ENCODE peak calls at places on chromosome 6, in six cellular contexts. W is MM.1S, P is omental fat pad, I is A549, V is HFF-Myc, Y is cardiac fibroblast. T is an unnamed sample.

GRCh38 chr6:146127447-146128215 is 98.8 kb downstream of the GRM1 start:
- DNase-seq in V (no peak), I (no peak), P (no peak), Y (no peak), W (no peak), T (no peak)

GRCh38 chr6:145310116-145310515 is 425.2 kb downstream of the EPM2A start:
- DNase-seq in Y (peak), I (no peak), V (no peak), P (no peak), W (no peak), T (no peak)

GRCh38 chr6:144033816-144034540 is 25.9 kb upstream of the PLAGL1 start:
- DNase-seq in Y (peak), I (no peak), V (peak), P (no peak), W (no peak), T (no peak)

GRCh38 chr6:626236-626635 is 30.7 kb downstream of the HUS1B start:
- DNase-seq in W (no peak), Y (no peak), V (no peak), I (no peak), P (no peak), T (no peak)

GRCh38 chr6:2579789-2580570 is 170.7 kb downstream of the MYLK4 start:
- DNase-seq in V (no peak), Y (peak), W (no peak), P (no peak), I (no peak), T (no peak)

GRCh38 chr6:91575032-91575431 is 988.2 kb upstream of the MAP3K7 start:
- DNase-seq in Y (no peak), V (no peak), W (no peak), I (no peak), P (no peak), T (peak)

GRCh38 chr6:38261626-38262025 is 378.1 kb downstream of the BTBD9 start:
- DNase-seq in P (no peak), W (no peak), Y (no peak), V (no peak), I (no peak), T (no peak)

GRCh38 chr6:743320-744096 is 50.6 kb upstream of the EXOC2 start:
- DNase-seq in W (no peak), Y (no peak), V (no peak), I (no peak), P (no peak), T (no peak)

GRCh38 chr6:30626484-30627366 is at the start of gene ATAT1:
- DNase-seq in P (peak), V (no peak), I (peak), Y (peak), W (peak), T (peak)
- TF ChIP-seq CTCF in P (no peak), V (peak), I (peak), Y (peak), W (peak), T (peak)

DNA sequence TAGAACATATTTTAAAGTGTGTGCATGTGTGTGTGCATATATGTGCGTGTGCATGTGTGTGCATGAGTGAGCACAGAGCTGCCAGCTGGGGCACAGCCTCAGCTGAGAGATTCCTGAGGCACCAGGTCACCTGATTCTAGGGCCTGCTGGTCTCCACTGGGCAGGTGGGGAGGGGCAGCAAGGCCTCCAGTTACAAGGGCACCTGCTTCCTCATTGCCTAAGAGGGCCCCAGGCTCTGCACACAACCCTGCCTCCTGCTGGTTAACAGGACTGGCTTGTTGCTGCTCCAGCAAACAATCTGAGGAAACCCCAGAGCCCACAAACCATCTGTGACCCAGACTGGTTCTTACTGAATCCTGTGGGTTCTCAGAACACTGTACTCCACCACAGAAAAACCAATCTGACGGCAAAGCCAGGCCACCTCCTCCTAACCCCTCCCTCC is 22.9 kb upstream of the UBE2J1 start:
- DNase-seq in V (no peak), W (peak), P (no peak), I (no peak), Y (no peak), T (peak)
- TF ChIP-seq CTCF in V (peak), W (peak), P (no peak), I (no peak), Y (peak), T (peak)

GRCh38 chr6:26258199-26258977 is 106.6 kb upstream of the BTN3A2 start:
- DNase-seq in W (no peak), V (no peak), I (no peak), P (no peak), Y (no peak), T (no peak)
- TF ChIP-seq CTCF in W (peak), V (peak), I (no peak), P (no peak), Y (peak), T (peak)

GRCh38 chr6:31827286-31828079 is at the start of gene HSPA1B:
- DNase-seq in W (peak), V (peak), Y (peak), I (peak), P (peak), T (peak)
- TF ChIP-seq CTCF in W (no peak), V (no peak), Y (no peak), I (no peak), P (no peak), T (no peak)

GRCh38 chr6:32252326-32253009 is 28.6 kb upstream of the NOTCH4 start:
- DNase-seq in Y (no peak), V (no peak), I (no peak), P (no peak), W (peak), T (peak)

GRCh38 chr6:32254761-32255211 is 30.9 kb upstream of the NOTCH4 start:
- DNase-seq in Y (no peak), I (peak), V (no peak), W (no peak), P (no peak), T (no peak)

DNA sequence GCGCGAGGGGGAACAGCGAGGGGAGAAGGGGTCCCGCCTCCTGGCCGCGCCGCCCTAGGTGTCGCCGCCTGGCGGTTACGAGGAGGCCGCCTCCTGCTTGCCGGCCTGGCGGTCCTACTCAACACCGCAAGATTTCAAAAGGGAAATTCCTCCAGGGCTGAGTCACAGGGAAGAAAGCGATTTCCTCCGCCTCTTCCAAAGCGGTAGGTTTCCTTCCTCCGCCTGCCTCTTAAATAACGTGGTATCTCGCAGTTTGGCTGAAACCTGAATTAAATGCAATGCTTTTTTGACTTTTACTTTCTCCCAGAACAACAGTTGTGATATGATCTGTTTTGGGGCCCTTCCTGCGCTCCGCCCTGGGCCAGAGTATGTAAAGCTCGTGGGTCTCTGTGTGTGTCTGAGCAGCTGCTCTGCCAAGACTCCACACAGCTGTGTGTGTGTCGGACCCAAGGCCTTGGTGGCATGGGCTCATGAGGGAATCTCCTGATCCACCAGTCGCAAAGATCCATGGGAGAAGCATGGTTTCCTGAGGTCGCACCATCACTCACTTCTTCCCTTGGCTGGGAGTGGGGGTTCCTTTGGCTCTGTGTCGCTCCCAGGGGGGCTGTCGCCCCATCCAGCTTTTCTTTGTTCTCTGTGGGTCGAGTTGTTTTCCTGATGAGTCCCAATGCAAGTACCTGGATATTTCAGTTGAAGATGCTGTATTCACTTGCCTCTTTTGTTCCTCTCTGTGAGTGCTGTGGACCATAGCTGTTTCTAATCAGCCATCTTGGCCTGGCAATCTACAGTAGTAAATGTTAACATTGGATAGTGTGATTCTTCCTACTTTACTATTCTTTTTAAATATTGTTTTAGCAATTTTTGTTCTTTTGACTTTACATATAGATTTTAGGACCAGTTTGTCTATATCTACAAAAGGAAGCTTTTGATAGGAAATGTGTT is 31.6 kb upstream of the NOTCH4 start:
- DNase-seq in P (peak), Y (peak), I (peak), V (peak), W (peak), T (peak)
- TF ChIP-seq CTCF in P (no peak), Y (peak), I (peak), V (peak), W (peak), T (peak)

GRCh38 chr6:166853371-166854325 is 102.7 kb downstream of the RNASET2 start:
- DNase-seq in V (no peak), P (no peak), Y (no peak), W (no peak), I (no peak), T (no peak)
- TF ChIP-seq CTCF in V (no peak), P (no peak), Y (no peak), W (no peak), I (no peak), T (no peak)

T was measured in GM13977.